ENCODE peak calls at places on chromosomes 12 and 14, in ten cellular contexts. O is AG04450; G is HTR-8/SVneo; L is GM12891; I is EL; U is NCI-H345; E is NCI-H524; V is ovary; X is T47D; H is effector memory CD4-positive, alpha-beta T cell. P is an unnamed sample.

GRCh38 chr14:86999076-86999475 is 993.9 kb downstream of the GALC start:
- DNase-seq in H (no peak), V (no peak), I (peak; percentile 5), X (no peak), O (no peak), L (no peak), E (no peak), U (no peak), G (no peak), P (no peak)

GRCh38 chr12:96862326-96862725 is 44.7 kb upstream of the NEDD1 start:
- DNase-seq in U (no peak), X (no peak), L (no peak), H (no peak), I (peak; percentile 80), G (no peak), V (no peak), O (no peak), E (no peak), P (no peak)

GRCh38 chr12:120532701-120533238 is 1.4 kb upstream of the RNF10 start:
- DNase-seq in O (no peak), E (no peak), X (no peak), I (no peak), U (no peak), V (no peak), H (no peak), L (no peak), G (no peak), P (no peak)

GRCh38 chr12:115213538-115213961 is 529.6 kb upstream of the TBX3 start:
- DNase-seq in O (no peak), V (no peak), E (no peak), G (no peak), U (no peak), H (no peak), L (no peak), X (no peak), I (no peak), P (no peak)

GRCh38 chr12:107645630-107646333 is 39.8 kb upstream of the PWP1 start:
- DNase-seq in O (no peak), E (no peak), V (no peak), L (no peak), U (no peak), X (no peak), H (no peak), G (no peak), I (no peak), P (no peak)

GRCh38 chr12:85275359-85275758 is 4.7 kb upstream of the ALX1 start:
- DNase-seq in G (no peak), V (no peak), E (no peak), H (no peak), O (no peak), L (no peak), I (no peak), U (no peak), X (no peak), P (no peak)

GRCh38 chr14:72741836-72742681 is 151.8 kb downstream of the DPF3 start:
- DNase-seq in U (no peak), H (no peak), I (no peak), L (no peak), E (peak; percentile 95), V (no peak), G (no peak), O (no peak), X (no peak), P (no peak)

GRCh38 chr12:76641961-76642360 is 82.4 kb upstream of the OSBPL8 start:
- DNase-seq in H (no peak), G (no peak), V (no peak), E (no peak), X (no peak), O (no peak), L (no peak), U (no peak), I (no peak), P (no peak)

GRCh38 chr14:92525318-92526095 is 11.9 kb downstream of the RIN3 start:
- DNase-seq in I (no peak), V (no peak), H (no peak), X (no peak), U (no peak), G (no peak), O (no peak), E (no peak), L (no peak), P (no peak)